ENCODE peak calls at places on chromosomes 6 and 20, in eight cellular contexts. E is adrenal gland, F is left ventricle myocardium inferior, L is prostate gland, Z is endothelial cell of umbilical vein, S is kidney, B is mammary epithelial cell, W is tibial nerve. H is an unnamed sample. For H3K4me1 and H3K9me3, the result is how much of the 10 kb centered on the place peaks cover.

GRCh38 chr6:167683028-167683862 is 143.5 kb upstream of the AFDN start:
- DNase-seq in E (peak), F (peak), L (no peak), Z (peak), S (peak), B (peak), W (peak), H (no peak)

GRCh38 chr6:104771258-104771832 is 88.4 kb downstream of the HACE1 start:
- DNase-seq in E (no peak), F (no peak), L (no peak), Z (peak), S (no peak), B (no peak), W (no peak), H (peak)

GRCh38 chr6:14915888-14916832 is 329.7 kb upstream of the JARID2 start:
- DNase-seq in E (no peak), F (no peak), L (no peak), Z (no peak), S (peak), B (no peak), W (no peak), H (no peak)

GRCh38 chr20:32984631-32985354 is 19.4 kb downstream of the SUN5 start:
- DNase-seq in E (no peak), F (no peak), L (no peak), Z (no peak), S (no peak), B (no peak), W (no peak), H (no peak)

GRCh38 chr20:49633643-49634042 is 65.7 kb upstream of the PTGIS start:
- DNase-seq in E (no peak), F (no peak), L (no peak), Z (no peak), S (no peak), B (no peak), W (no peak), H (no peak)

GRCh38 chr6:128509709-128510108 is 10.7 kb downstream of the PTPRK start:
- DNase-seq in E (no peak), F (no peak), L (no peak), Z (peak), S (no peak), B (no peak), W (no peak), H (no peak)

GRCh38 chr6:15036690-15037245 is 209.1 kb upstream of the JARID2 start:
- DNase-seq in E (peak), F (peak), L (no peak), Z (no peak), S (no peak), B (no peak), W (no peak), H (no peak)

GRCh38 chr6:5498579-5498899 is 237.2 kb downstream of the FARS2 start:
- DNase-seq in E (no peak), F (no peak), L (no peak), Z (peak), S (no peak), B (no peak), W (no peak), H (peak)

GRCh38 chr6:21309791-21310190 is 283.8 kb upstream of the SOX4 start:
- DNase-seq in E (peak), F (no peak), L (no peak), Z (no peak), S (no peak), B (no peak), W (no peak), H (peak)
- H3K4me3 ChIP-seq in E (no peak), F (no peak), L (no peak), Z (no peak), S (peak), B (no peak), W (no peak), H (peak)

GRCh38 chr20:10647909-10648308 is 25.9 kb downstream of the JAG1 start:
- DNase-seq in E (no peak), F (no peak), L (no peak), Z (no peak), S (no peak), B (no peak), W (no peak), H (no peak)
- H3K4me1 ChIP-seq in E (under half), F (half or more), L (under half), Z (under half), S (under half), B (under half), W (half or more), H (under half)

GRCh38 chr20:56001106-56001785 is 4.1 kb downstream of the CBLN4 start:
- DNase-seq in E (no peak), F (no peak), L (no peak), Z (no peak), S (no peak), B (no peak), W (no peak), H (no peak)

GRCh38 chr20:56003966-56004365 is 1.4 kb downstream of the CBLN4 start:
- DNase-seq in E (no peak), F (no peak), L (no peak), Z (no peak), S (no peak), B (peak), W (no peak), H (no peak)

GRCh38 chr20:56001890-56002289 is 3.4 kb downstream of the CBLN4 start:
- DNase-seq in E (no peak), F (no peak), L (no peak), Z (no peak), S (no peak), B (no peak), W (no peak), H (no peak)

GRCh38 chr20:56004611-56005388 is 519 bp downstream of the CBLN4 start:
- DNase-seq in E (no peak), F (no peak), L (no peak), Z (no peak), S (no peak), B (no peak), W (no peak), H (no peak)

GRCh38 chr20:56003111-56003800 is 2.1 kb downstream of the CBLN4 start:
- DNase-seq in E (no peak), F (no peak), L (no peak), Z (no peak), S (no peak), B (no peak), W (no peak), H (no peak)
- H3K9me3 ChIP-seq in E (under half), F (under half), L (under half), Z (under half), S (under half), B (under half), W (under half), H (under half)

DNA sequence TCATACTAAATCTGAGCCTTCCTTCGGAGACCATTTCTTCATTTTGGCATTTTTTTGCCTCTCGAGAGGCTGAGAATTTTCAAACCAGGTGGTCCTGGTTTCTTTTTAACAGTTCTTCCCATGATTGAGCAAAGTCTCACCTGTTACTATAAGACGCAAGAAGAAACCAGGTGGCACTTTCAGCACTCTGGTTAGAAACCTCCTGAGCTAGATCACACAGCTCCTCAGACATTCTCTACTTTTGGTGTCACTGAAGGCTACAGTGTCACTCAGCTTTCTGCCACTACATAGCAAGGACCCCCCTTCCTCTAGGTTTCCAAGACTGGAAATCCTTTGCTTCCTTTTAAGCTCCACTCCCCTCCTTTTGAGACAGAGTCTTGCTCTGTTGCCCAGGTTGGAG is 7.3 kb downstream of the IFNGR1 start:
- DNase-seq in E (no peak), F (no peak), L (no peak), Z (no peak), S (no peak), B (no peak), W (no peak), H (no peak)
- H3K4me3 ChIP-seq in E (no peak), F (peak), L (no peak), Z (no peak), S (no peak), B (no peak), W (no peak), H (no peak)

GRCh38 chr6:135300576-135300975 is 119.5 kb downstream of the MYB start:
- DNase-seq in E (no peak), F (no peak), L (no peak), Z (no peak), S (no peak), B (no peak), W (no peak), H (peak)
- H3K4me1 ChIP-seq in E (under half), F (under half), L (under half), Z (under half), S (under half), B (under half), W (under half), H (under half)

GRCh38 chr20:5312518-5312917 is 4.2 kb downstream of the PROKR2 start:
- DNase-seq in E (no peak), F (no peak), L (no peak), Z (no peak), S (no peak), B (no peak), W (no peak), H (no peak)
- H3K9me3 ChIP-seq in E (under half), F (under half), L (under half), Z (under half), S (under half), B (under half), W (under half), H (under half)

GRCh38 chr6:106530502-106530901 is 98.8 kb downstream of the RTN4IP1 start:
- DNase-seq in E (no peak), F (no peak), L (no peak), Z (peak), S (no peak), B (no peak), W (no peak), H (peak)

GRCh38 chr6:106527979-106528378 is 101.3 kb downstream of the RTN4IP1 start:
- DNase-seq in E (no peak), F (no peak), L (no peak), Z (peak), S (no peak), B (peak), W (no peak), H (peak)

GRCh38 chr6:106528521-106528920 is 100.8 kb downstream of the RTN4IP1 start:
- DNase-seq in E (no peak), F (no peak), L (no peak), Z (no peak), S (no peak), B (no peak), W (no peak), H (no peak)

GRCh38 chr6:106529438-106529837 is 99.9 kb downstream of the RTN4IP1 start:
- DNase-seq in E (no peak), F (no peak), L (no peak), Z (no peak), S (no peak), B (no peak), W (no peak), H (no peak)

GRCh38 chr6:106530026-106530425 is 99.3 kb downstream of the RTN4IP1 start:
- DNase-seq in E (no peak), F (no peak), L (no peak), Z (no peak), S (no peak), B (no peak), W (no peak), H (no peak)
- H3K4me3 ChIP-seq in E (no peak), F (no peak), L (no peak), Z (no peak), S (no peak), B (no peak), W (no peak), H (no peak)

H was measured in adipocyte.